ENCODE peak calls at places on chromosomes 13 and 19, in eight cellular contexts. H is left lung, V is pancreas, O is Caco-2, L is neuronal stem cell, Q is kidney, T is H9, M is cardiac muscle cell. I is an unnamed sample.

GRCh38 chr13:24148414-24149305 is 11.9 kb upstream of the SPATA13 start:
- DNase-seq in H (peak; percentile 56), V (no peak), O (peak; percentile 58), L (no peak), Q (peak; percentile 81), T (peak; percentile 83), M (no peak), I (no peak)

GRCh38 chr19:5691205-5691929 is 1.3 kb downstream of the RPL36 start:
- DNase-seq in H (no peak), V (peak; percentile 77), O (no peak), L (no peak), Q (peak; percentile 91), T (peak; percentile 37), M (no peak), I (peak; percentile 89)

GRCh38 chr19:19865750-19866598 is at the start of gene ZNF253:
- DNase-seq in H (peak; percentile 96), V (peak; percentile 94), O (peak; percentile 95), L (peak; percentile 95), Q (peak; percentile 99), T (peak; percentile 97), M (peak; percentile 98), I (peak; percentile 96)

GRCh38 chr19:57192993-57193392 is 1.7 kb downstream of the ZNF264 start:
- DNase-seq in H (no peak), V (no peak), O (no peak), L (no peak), Q (no peak), T (no peak), M (no peak), I (no peak)

GRCh38 chr13:114281351-114282142 is at the start of gene UPF3A:
- DNase-seq in H (peak; percentile 92), V (peak; percentile 95), O (peak; percentile 95), L (peak; percentile 95), Q (peak; percentile 97), T (peak; percentile 96), M (peak; percentile 90), I (peak; percentile 97)

GRCh38 chr19:10533656-10534386 is 9.9 kb upstream of the ATG4D start:
- DNase-seq in H (no peak), V (no peak), O (no peak), L (no peak), Q (no peak), T (no peak), M (no peak), I (no peak)

GRCh38 chr19:21492932-21493906 is 12.2 kb upstream of the ZNF429 start:
- DNase-seq in H (no peak), V (no peak), O (no peak), L (no peak), Q (no peak), T (no peak), M (no peak), I (no peak)

GRCh38 chr13:74210693-74211393 is 76.6 kb upstream of the KLF12 start:
- DNase-seq in H (no peak), V (no peak), O (no peak), L (no peak), Q (no peak), T (no peak), M (peak; percentile 35), I (no peak)

GRCh38 chr13:61500176-61500575 is 84.5 kb upstream of the PCDH20 start:
- DNase-seq in H (no peak), V (no peak), O (no peak), L (no peak), Q (no peak), T (no peak), M (no peak), I (no peak)

GRCh38 chr13:38395505-38395803 is 45.8 kb downstream of the UFM1 start:
- DNase-seq in H (no peak), V (no peak), O (peak; percentile 73), L (no peak), Q (no peak), T (no peak), M (no peak), I (no peak)

GRCh38 chr13:34959489-34959888 is 17.4 kb downstream of the NBEA start:
- DNase-seq in H (no peak), V (no peak), O (no peak), L (no peak), Q (no peak), T (no peak), M (no peak), I (no peak)

GRCh38 chr13:114032121-114032799 is 58.4 kb upstream of the C13orf46 start:
- DNase-seq in H (no peak), V (no peak), O (no peak), L (no peak), Q (no peak), T (no peak), M (no peak), I (no peak)

GRCh38 chr13:91381371-91381770 is 17.1 kb upstream of the GPC5 start:
- DNase-seq in H (no peak), V (no peak), O (no peak), L (no peak), Q (no peak), T (no peak), M (peak; percentile 36), I (no peak)

GRCh38 chr13:93925976-93926375 is 553.5 kb downstream of the DCT start:
- DNase-seq in H (no peak), V (no peak), O (no peak), L (no peak), Q (no peak), T (no peak), M (no peak), I (no peak)

GRCh38 chr13:19184176-19184575 is 2.6 kb upstream of the TUBA3C start:
- DNase-seq in H (no peak), V (no peak), O (no peak), L (no peak), Q (no peak), T (no peak), M (no peak), I (no peak)
- H3K9me3 ChIP-seq in H (no peaks in the 10 kb centered on the region), V (no peaks in the 10 kb centered on the region), O (no peaks in the 10 kb centered on the region), L (peaks cover 39% of the 10 kb centered on the region), Q (no peaks in the 10 kb centered on the region), T (peaks cover 79% of the 10 kb centered on the region), M (no peaks in the 10 kb centered on the region), I (peaks cover 30% of the 10 kb centered on the region)

GRCh38 chr19:48683349-48683748 is 10.5 kb upstream of the NTN5 start:
- DNase-seq in H (peak; percentile 52), V (no peak), O (no peak), L (no peak), Q (peak; percentile 82), T (no peak), M (no peak), I (no peak)

GRCh38 chr19:48680436-48681126 is 7.8 kb upstream of the NTN5 start:
- DNase-seq in H (no peak), V (no peak), O (no peak), L (no peak), Q (no peak), T (no peak), M (no peak), I (no peak)

GRCh38 chr19:48678201-48678600 is 5.4 kb upstream of the NTN5 start:
- DNase-seq in H (no peak), V (peak; percentile 67), O (no peak), L (no peak), Q (no peak), T (no peak), M (no peak), I (peak; percentile 37)

GRCh38 chr19:48676887-48677286 is 4.1 kb upstream of the NTN5 start:
- DNase-seq in H (no peak), V (no peak), O (no peak), L (no peak), Q (no peak), T (no peak), M (no peak), I (peak; percentile 18)

DNA sequence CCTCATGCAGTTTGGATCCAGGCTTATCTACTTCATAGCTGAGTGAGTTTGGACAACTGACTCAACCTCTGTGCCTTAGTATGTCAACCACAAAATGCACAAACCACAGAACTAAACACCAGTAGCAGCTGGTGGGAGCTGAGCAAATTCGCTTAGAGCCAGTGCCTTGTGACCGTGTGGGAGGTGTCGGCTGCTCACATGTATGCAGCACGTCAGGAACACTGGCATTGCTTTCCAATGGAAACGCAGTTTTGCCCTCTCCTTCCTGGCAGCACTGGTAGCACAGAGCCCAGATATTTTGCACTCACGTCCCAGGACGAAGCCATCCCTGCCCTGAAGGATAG is 8.3 kb upstream of the NTN5 start:
- DNase-seq in H (no peak), V (no peak), O (no peak), L (no peak), Q (no peak), T (no peak), M (no peak), I (no peak)
- H3K9me3 ChIP-seq in H (no peaks in the 10 kb centered on the region), V (no peaks in the 10 kb centered on the region), O (no peaks in the 10 kb centered on the region), L (no peaks in the 10 kb centered on the region), Q (no peaks in the 10 kb centered on the region), T (no peaks in the 10 kb centered on the region), M (no peaks in the 10 kb centered on the region), I (no peaks in the 10 kb centered on the region)

GRCh38 chr13:59782696-59783095 is 381.0 kb downstream of the DIAPH3 start:
- DNase-seq in H (no peak), V (no peak), O (no peak), L (no peak), Q (no peak), T (no peak), M (peak; percentile 63), I (no peak)
- H3K9me3 ChIP-seq in H (no peaks in the 10 kb centered on the region), V (no peaks in the 10 kb centered on the region), O (no peaks in the 10 kb centered on the region), L (no peaks in the 10 kb centered on the region), Q (no peaks in the 10 kb centered on the region), T (no peaks in the 10 kb centered on the region), M (no peaks in the 10 kb centered on the region), I (no peaks in the 10 kb centered on the region)

GRCh38 chr19:39420769-39421168 is 8.3 kb downstream of the PLEKHG2 start:
- DNase-seq in H (no peak), V (no peak), O (no peak), L (no peak), Q (no peak), T (no peak), M (no peak), I (peak; percentile 70)
- H3K9me3 ChIP-seq in H (no peaks in the 10 kb centered on the region), V (no peaks in the 10 kb centered on the region), O (no peaks in the 10 kb centered on the region), L (no peaks in the 10 kb centered on the region), Q (no peaks in the 10 kb centered on the region), T (no peaks in the 10 kb centered on the region), M (no peaks in the 10 kb centered on the region), I (no peaks in the 10 kb centered on the region)

DNA sequence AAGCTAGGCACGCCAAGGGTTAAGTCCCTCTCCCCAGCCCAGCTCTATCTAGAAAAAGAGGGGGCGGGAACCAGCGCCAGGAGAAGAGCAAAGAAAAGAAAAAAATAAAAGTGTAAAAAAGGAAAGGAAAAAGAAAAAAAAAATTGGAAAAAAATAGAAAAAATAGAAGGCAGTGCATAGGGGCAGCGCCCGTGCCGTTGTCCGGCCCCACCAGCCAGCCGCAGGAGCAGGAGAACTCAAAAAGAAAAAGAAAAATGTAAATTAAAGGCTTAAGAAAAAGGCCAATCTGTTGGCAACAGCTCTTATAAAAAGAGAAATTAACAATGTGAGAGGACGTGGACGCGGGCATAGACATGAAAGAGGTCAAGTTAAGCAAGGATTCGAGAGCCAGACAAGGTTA is 105.4 kb upstream of the ZNF98 start:
- DNase-seq in H (no peak), V (no peak), O (no peak), L (no peak), Q (no peak), T (no peak), M (no peak), I (no peak)
- H3K9me3 ChIP-seq in H (no peaks in the 10 kb centered on the region), V (no peaks in the 10 kb centered on the region), O (no peaks in the 10 kb centered on the region), L (peaks cover 30% of the 10 kb centered on the region), Q (no peaks in the 10 kb centered on the region), T (peaks cover 91% of the 10 kb centered on the region), M (no peaks in the 10 kb centered on the region), I (peaks cover 23% of the 10 kb centered on the region)

I was measured in spleen.